ENCODE peak calls at places on chromosomes 2 and 18, in four cellular contexts. R, V, F and K are unnamed samples.

GRCh38 chr2:45477546-45477945 is 133.5 kb downstream of the SRBD1 start:
- DNase-seq in R (no peak), V (no peak), F (no peak), K (no peak)

GRCh38 chr2:173326806-173327205 is 27.9 kb upstream of the CDCA7 start:
- DNase-seq in R (no peak), V (no peak), F (no peak), K (no peak)

GRCh38 chr2:236856856-236857616 is 228.7 kb upstream of the COPS8 start:
- DNase-seq in R (no peak), V (no peak), F (no peak), K (no peak)

GRCh38 chr2:133503927-133504326 is 64.3 kb downstream of the NCKAP5 start:
- DNase-seq in R (no peak), V (no peak), F (no peak), K (no peak)

GRCh38 chr2:25453199-25453903 is 111.6 kb upstream of the DNMT3A start:
- DNase-seq in R (no peak), V (no peak), F (no peak), K (no peak)

GRCh38 chr18:61896767-61897166 is 4.0 kb upstream of the RNF152 start:
- DNase-seq in R (no peak), V (no peak), F (no peak), K (no peak)

GRCh38 chr2:236395067-236395466 is 130.9 kb upstream of the ASB18 start:
- DNase-seq in R (no peak), V (no peak), F (no peak), K (no peak)

GRCh38 chr2:65320042-65320711 is 92.5 kb downstream of the ACTR2 start:
- DNase-seq in R (peak; percentile 67), V (peak; percentile 97), F (no peak), K (no peak)

GRCh38 chr2:225165052-225165451 is 122.8 kb upstream of the DOCK10 start:
- DNase-seq in R (no peak), V (no peak), F (no peak), K (no peak)

GRCh38 chr2:52269696-52270485 is 1238.0 kb upstream of the NRXN1 start:
- DNase-seq in R (no peak), V (no peak), F (no peak), K (no peak)

GRCh38 chr2:48767330-48767729 is 11.8 kb upstream of the LHCGR start:
- DNase-seq in R (no peak), V (no peak), F (no peak), K (no peak)

GRCh38 chr18:49944681-49945080 is 131.3 kb upstream of the ACAA2 start:
- DNase-seq in R (no peak), V (no peak), F (peak; percentile 12), K (no peak)

GRCh38 chr2:223486741-223487140 is 115.4 kb downstream of the SCG2 start:
- DNase-seq in R (no peak), V (peak; percentile 11), F (no peak), K (no peak)

GRCh38 chr18:23103449-23103848 is 31.8 kb upstream of the CABLES1 start:
- DNase-seq in R (no peak), V (no peak), F (no peak), K (no peak)

GRCh38 chr2:200077210-200077650 is 121.8 kb downstream of the MAIP1 start:
- DNase-seq in R (no peak), V (no peak), F (peak; percentile 39), K (no peak)

GRCh38 chr2:203533696-203534471 is 1.2 kb downstream of the RAPH1 start:
- DNase-seq in R (no peak), V (peak; percentile 65), F (peak; percentile 27), K (peak; percentile 17)

GRCh38 chr2:66733361-66733760 is 298.4 kb downstream of the MEIS1 start:
- DNase-seq in R (no peak), V (no peak), F (peak; percentile 64), K (no peak)

GRCh38 chr2:181411105-181411849 is 45.9 kb upstream of the ITGA4 start:
- DNase-seq in R (no peak), V (no peak), F (peak; percentile 96), K (peak; percentile 80)

GRCh38 chr2:220893411-220893810 is 678.7 kb downstream of the EPHA4 start:
- DNase-seq in R (no peak), V (no peak), F (no peak), K (no peak)